ENCODE peak calls at places on chromosomes 13 and 19, in nine cellular contexts. Q is NCI-H446 treated with DMSO at 0.1 percent for 48 hours; D is T-helper 2 cell; O is stimulated activated CD8-positive, alpha-beta memory T cell treated with anti-CD3 and anti-CD28 coated beads, Interleukin-12 subunit alpha, Interleukin-12 subunit beta, amount 100 ng/mL, for 4 hours; J is MCF 10A; N is sigmoid colon; P is DMS53; Z is AG09319; G is T-helper 17 cell. U is an unnamed sample.

GRCh38 chr13:90315061-90315460 is 1032.4 kb upstream of the MIR17HG start:
- DNase-seq in G (no peak), Z (no peak), J (no peak), O (no peak), P (no peak), D (no peak), Q (no peak), N (no peak), U (no peak)

GRCh38 chr13:110312669-110313031 is 5.6 kb downstream of the COL4A2 start:
- DNase-seq in G (no peak), J (peak), Z (no peak), N (peak), O (no peak), D (no peak), Q (no peak), P (no peak), U (peak)

GRCh38 chr19:48363810-48364563 is at the start of the genes SYNGR4 and TMEM143:
- DNase-seq in Z (peak), P (peak), D (peak), O (peak), G (peak), Q (peak), N (peak), J (peak), U (peak)

GRCh38 chr13:111853146-111853545 is 213.8 kb upstream of the SOX1 start:
- DNase-seq in N (no peak), O (no peak), P (no peak), Z (no peak), G (no peak), Q (no peak), D (no peak), J (no peak), U (no peak)

GRCh38 chr13:47858678-47859050 is 142.4 kb downstream of the SUCLA2 start:
- DNase-seq in P (peak), G (no peak), J (peak), D (no peak), N (no peak), O (no peak), Z (no peak), Q (no peak), U (peak)

GRCh38 chr13:108632649-108633167 is 3.3 kb downstream of the MYO16 start:
- DNase-seq in D (no peak), N (no peak), Q (no peak), G (no peak), Z (no peak), J (no peak), P (no peak), O (no peak), U (no peak)

GRCh38 chr19:18465214-18465963 is 27.5 kb upstream of the ISYNA1 start:
- DNase-seq in O (no peak), Z (no peak), N (peak), Q (no peak), G (no peak), J (no peak), D (no peak), P (no peak), U (no peak)

GRCh38 chr13:56953965-56954364 is 186.8 kb upstream of the PRR20A start:
- DNase-seq in J (peak), D (no peak), O (no peak), N (no peak), Q (no peak), G (no peak), P (peak), Z (no peak), U (peak)

GRCh38 chr19:21765151-21765550 is 2.2 kb downstream of the ZNF100 start:
- DNase-seq in P (peak), G (no peak), N (no peak), O (no peak), Q (no peak), D (no peak), J (peak), Z (no peak), U (no peak)

GRCh38 chr13:78241278-78241919 is 322.8 kb upstream of the EDNRB start:
- DNase-seq in P (peak), N (no peak), D (no peak), O (no peak), J (peak), G (no peak), Q (no peak), Z (no peak), U (peak)